ENCODE peak calls at places on chromosomes 3 and 15, in five cellular contexts. S is M059J; D is effector CD4-positive, alpha-beta T cell; F is HFFc6; V is germinal center. L is an unnamed sample.
A peak's percentile ranks its signal among the peaks of the same experiment; 100 is the strongest.

GRCh38 chr3:149969110-149969944 is 1.4 kb downstream of the PFN2 start:
- DNase-seq in S (peak; percentile 93), D (no peak), F (peak; percentile 72), V (no peak), L (peak; percentile 88)

GRCh38 chr3:84586427-84586826 is 372.4 kb upstream of the CADM2 start:
- DNase-seq in S (no peak), D (no peak), F (no peak), V (no peak), L (no peak)

GRCh38 chr3:47617061-47618010 is 38.7 kb upstream of the CSPG5 start:
- DNase-seq in S (peak; percentile 28), D (no peak), F (peak; percentile 7), V (no peak), L (peak; percentile 86)

GRCh38 chr3:135083179-135083578 is 288.1 kb downstream of the EPHB1 start:
- DNase-seq in S (no peak), D (no peak), F (no peak), V (no peak), L (no peak)

GRCh38 chr15:21261965-21262850 is 178.1 kb downstream of the POTEB3 start:
- DNase-seq in S (no peak), D (no peak), F (no peak), V (no peak), L (no peak)

GRCh38 chr3:117898722-117899121 is 1135.9 kb downstream of the IGSF11 start:
- DNase-seq in S (no peak), D (no peak), F (no peak), V (no peak), L (peak; percentile 47)

GRCh38 chr15:50685976-50686467 is 575 bp downstream of the TRPM7 start:
- DNase-seq in S (peak; percentile 58), D (peak; percentile 72), F (peak; percentile 7), V (peak; percentile 46), L (no peak)

GRCh38 chr3:4716731-4717362 is 223.7 kb downstream of the ITPR1 start:
- DNase-seq in S (no peak), D (no peak), F (peak; percentile 83), V (no peak), L (no peak)

GRCh38 chr3:57109437-57110199 is 49.2 kb downstream of the SPATA12 start:
- DNase-seq in S (no peak), D (no peak), F (no peak), V (no peak), L (no peak)

GRCh38 chr3:65575376-65575840 is 463.3 kb downstream of the MAGI1 start:
- DNase-seq in S (peak; percentile 20), D (no peak), F (peak; percentile 94), V (no peak), L (peak; percentile 76)

GRCh38 chr15:51414256-51414860 is 72.9 kb downstream of the GLDN start:
- DNase-seq in S (no peak), D (no peak), F (no peak), V (no peak), L (no peak)

GRCh38 chr3:106814231-106814630 is 563.0 kb upstream of the CCDC54 start:
- DNase-seq in S (peak; percentile 86), D (no peak), F (no peak), V (no peak), L (no peak)

GRCh38 chr3:134374791-134375541 is 719 bp upstream of the AMOTL2 start:
- DNase-seq in S (peak; percentile 93), D (no peak), F (peak; percentile 69), V (no peak), L (peak; percentile 87)

GRCh38 chr3:125357032-125357658 is 18.0 kb downstream of the ZNF148 start:
- DNase-seq in S (no peak), D (peak; percentile 51), F (no peak), V (peak; percentile 80), L (no peak)

GRCh38 chr15:97084650-97085049 is 754.1 kb downstream of the NR2F2 start:
- DNase-seq in S (peak; percentile 45), D (no peak), F (peak; percentile 3), V (no peak), L (peak; percentile 21)

GRCh38 chr3:107957506-107957905 is 133.3 kb downstream of the CD47 start:
- DNase-seq in S (no peak), D (no peak), F (no peak), V (no peak), L (no peak)

GRCh38 chr15:59035157-59035556 is 47.7 kb downstream of the RNF111 start:
- DNase-seq in S (no peak), D (no peak), F (no peak), V (no peak), L (no peak)

GRCh38 chr3:129305592-129306091 is 27.0 kb downstream of the HMCES start:
- DNase-seq in S (peak; percentile 75), D (peak; percentile 14), F (peak; percentile 77), V (peak; percentile 58), L (no peak)

GRCh38 chr3:134898315-134898714 is 103.3 kb downstream of the EPHB1 start:
- DNase-seq in S (no peak), D (no peak), F (no peak), V (no peak), L (no peak)

GRCh38 chr3:89042251-89042650 is 65.2 kb upstream of the EPHA3 start:
- DNase-seq in S (peak; percentile 3), D (no peak), F (no peak), V (no peak), L (peak; percentile 60)

GRCh38 chr3:38556640-38557358 is 60.7 kb downstream of the EXOG start:
- DNase-seq in S (no peak), D (no peak), F (no peak), V (no peak), L (no peak)

GRCh38 chr3:48188266-48189201 is at the start of gene CDC25A:
- DNase-seq in S (peak; percentile 99), D (peak; percentile 87), F (peak; percentile 99), V (peak; percentile 98), L (peak; percentile 100)

GRCh38 chr15:72566973-72567372 is 87.5 kb upstream of the GOLGA6B start:
- DNase-seq in S (no peak), D (no peak), F (no peak), V (no peak), L (no peak)

GRCh38 chr15:74648051-74648622 is 32.5 kb downstream of the CLK3 start:
- DNase-seq in S (no peak), D (no peak), F (no peak), V (no peak), L (no peak)

GRCh38 chr15:101448336-101448735 is 41.2 kb downstream of the PCSK6 start:
- DNase-seq in S (no peak), D (no peak), F (no peak), V (no peak), L (no peak)

GRCh38 chr3:156803949-156804741 is 22.0 kb upstream of the LEKR1 start:
- DNase-seq in S (no peak), D (no peak), F (no peak), V (no peak), L (no peak)

GRCh38 chr3:39433642-39434041 is 27.1 kb downstream of the RPSA start:
- DNase-seq in S (peak; percentile 58), D (no peak), F (peak; percentile 38), V (no peak), L (peak; percentile 61)